ENCODE peak calls at places on chromosome 21, in five cellular contexts. W is A549, L is H1, G is K562, T is HepG2. V is an unnamed sample.

GRCh38 chr21:26837539-26837938 is 7.7 kb downstream of the ADAMTS1 start:
- DNase-seq in L (no peak), W (no peak), T (no peak), G (no peak), V (no peak)

GRCh38 chr21:32253215-32253641 is 25.6 kb downstream of the MIS18A start:
- DNase-seq in W (no peak), G (no peak), L (no peak), T (no peak), V (no peak)

GRCh38 chr21:18041012-18041411 is 203.6 kb upstream of the CHODL start:
- DNase-seq in T (peak; percentile 45), L (no peak), G (no peak), W (no peak), V (no peak)

GRCh38 chr21:45880097-45881068 is 101.2 kb upstream of the COL6A1 start:
- DNase-seq in L (peak; percentile 44), T (peak; percentile 71), W (peak; percentile 62), G (peak; percentile 66), V (no peak)

GRCh38 chr21:17371470-17371869 is 141.4 kb upstream of the CXADR start:
- DNase-seq in G (no peak), L (no peak), T (no peak), W (no peak), V (no peak)

GRCh38 chr21:34204481-34205439 is 131.4 kb downstream of the MRPS6 start:
- DNase-seq in L (no peak), W (no peak), T (no peak), G (no peak), V (no peak)

GRCh38 chr21:15592271-15592860 is 137.4 kb upstream of the USP25 start:
- DNase-seq in T (peak; percentile 44), G (no peak), L (no peak), W (peak; percentile 15), V (no peak)

GRCh38 chr21:30710499-30710898 is 8.1 kb downstream of the KRTAP21-3 start:
- DNase-seq in T (no peak), G (no peak), L (no peak), W (no peak), V (no peak)

GRCh38 chr21:17128132-17128531 is 384.7 kb upstream of the CXADR start:
- DNase-seq in L (no peak), T (no peak), W (no peak), G (no peak), V (no peak)

GRCh38 chr21:14452031-14452778 is 69.3 kb upstream of the HSPA13 start:
- DNase-seq in W (no peak), L (no peak), T (no peak), G (peak; percentile 41), V (no peak)

GRCh38 chr21:17609681-17610080 is 3.0 kb downstream of the BTG3 start:
- DNase-seq in L (no peak), W (no peak), G (no peak), T (no peak), V (no peak)

GRCh38 chr21:26554365-26554764 is 18.7 kb downstream of the CYYR1 start:
- DNase-seq in L (no peak), T (no peak), G (no peak), W (no peak), V (no peak)

GRCh38 chr21:25329227-25329626 is 278.1 kb downstream of the MRPL39 start:
- DNase-seq in T (no peak), G (no peak), W (no peak), L (no peak), V (no peak)

GRCh38 chr21:35810431-35810970 is 249.8 kb downstream of the SETD4 start:
- DNase-seq in L (no peak), G (no peak), T (no peak), W (no peak), V (no peak)

GRCh38 chr21:40567511-40567910 is 279.4 kb downstream of the DSCAM start:
- DNase-seq in L (no peak), T (no peak), G (no peak), W (no peak), V (no peak)

GRCh38 chr21:35400233-35400939 is 351.3 kb upstream of the RUNX1 start:
- DNase-seq in L (peak; percentile 13), W (peak; percentile 5), G (peak; percentile 18), T (peak; percentile 67), V (peak; percentile 19)

GRCh38 chr21:40166291-40166843 is 299.1 kb downstream of the PCP4 start:
- DNase-seq in W (no peak), T (no peak), L (no peak), G (no peak), V (no peak)

GRCh38 chr21:33801424-33802405 is 113.9 kb downstream of the ATP5PO start:
- DNase-seq in L (no peak), G (no peak), T (peak; percentile 1), W (peak; percentile 14), V (no peak)

GRCh38 chr21:45930792-45931191 is 50.8 kb upstream of the COL6A1 start:
- DNase-seq in W (no peak), G (no peak), L (no peak), T (no peak), V (no peak)

GRCh38 chr21:34129039-34129891 is 55.9 kb downstream of the MRPS6 start:
- DNase-seq in T (no peak), L (peak; percentile 5), W (no peak), G (no peak), V (no peak)

GRCh38 chr21:25506887-25507286 is 100.4 kb downstream of the MRPL39 start:
- DNase-seq in T (no peak), L (no peak), W (no peak), G (no peak), V (no peak)

GRCh38 chr21:30268608-30269197 is 14.0 kb downstream of the KRTAP24-1 start:
- DNase-seq in T (no peak), L (no peak), W (no peak), G (peak; percentile 45), V (no peak)

GRCh38 chr21:46428286-46428685 is 30.4 kb upstream of the DIP2A start:
- DNase-seq in T (no peak), L (no peak), W (no peak), G (no peak), V (no peak)

GRCh38 chr21:23016617-23017016 is 2018.4 kb downstream of the NCAM2 start:
- DNase-seq in G (no peak), W (no peak), T (no peak), L (peak; percentile 15), V (no peak)

GRCh38 chr21:29163381-29164115 is 33.1 kb downstream of the MAP3K7CL start:
- DNase-seq in L (no peak), G (no peak), T (no peak), W (no peak), V (no peak)

GRCh38 chr21:15279484-15279883 is 214.7 kb upstream of the NRIP1 start:
- DNase-seq in T (no peak), L (no peak), W (no peak), G (no peak), V (no peak)

GRCh38 chr21:34510148-34511142 is 1.6 kb downstream of the KCNE1 start:
- DNase-seq in L (peak; percentile 61), W (peak; percentile 13), T (peak; percentile 67), G (peak; percentile 42), V (no peak)

GRCh38 chr21:14500873-14501272 is 45.2 kb downstream of the SAMSN1 start:
- DNase-seq in W (no peak), T (no peak), L (no peak), G (no peak), V (no peak)

GRCh38 chr21:44390886-44391285 is 37.5 kb downstream of the TRPM2 start:
- DNase-seq in T (no peak), G (no peak), L (no peak), W (no peak), V (no peak)
- TF ChIP-seq HDAC2 in T (no peak), G (no peak), L (no peak), W (no peak), V (no peak)

GRCh38 chr21:39127506-39127905 is 55.7 kb downstream of the PSMG1 start:
- DNase-seq in W (no peak), L (no peak), T (no peak), G (no peak), V (no peak)

GRCh38 chr21:39124852-39125251 is 58.4 kb downstream of the PSMG1 start:
- DNase-seq in T (no peak), L (no peak), G (no peak), W (no peak), V (no peak)

GRCh38 chr21:39126486-39126806 is 56.8 kb downstream of the PSMG1 start:
- DNase-seq in L (no peak), W (no peak), T (no peak), G (no peak), V (no peak)

GRCh38 chr21:39123375-39123774 is 59.9 kb downstream of the PSMG1 start:
- DNase-seq in W (no peak), L (no peak), G (no peak), T (no peak), V (no peak)

DNA sequence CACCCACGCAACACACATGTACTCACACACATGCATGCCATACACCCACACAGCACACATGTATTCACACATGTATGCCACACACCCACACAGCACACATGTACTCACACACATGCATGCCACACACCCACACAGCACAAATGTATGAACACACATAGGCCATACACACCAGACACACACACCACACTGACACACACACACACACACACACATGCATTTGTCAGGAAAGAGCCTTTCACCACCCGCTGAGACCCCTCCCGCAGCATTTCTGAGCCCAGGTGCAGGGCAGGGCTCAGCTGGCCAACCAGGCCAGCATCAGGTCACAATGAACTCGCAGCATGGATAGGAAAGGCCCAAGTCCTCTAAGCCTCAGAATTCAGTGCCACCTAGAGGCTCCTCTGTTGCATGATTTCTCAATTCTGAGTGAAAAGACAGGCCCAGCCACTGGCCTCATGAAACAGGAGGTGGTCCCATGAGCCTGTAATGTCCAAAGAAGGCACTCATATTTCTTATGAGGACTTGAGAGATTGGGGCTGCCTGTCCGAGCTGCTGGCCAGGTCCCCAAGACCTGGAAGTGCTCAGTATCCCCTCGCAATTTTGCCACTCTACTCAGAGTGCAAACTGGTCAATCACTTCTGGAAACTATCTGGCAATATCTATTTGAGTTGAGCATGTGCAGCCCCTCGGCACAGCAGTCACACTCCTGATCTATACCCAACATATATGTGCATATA is 57.3 kb downstream of the PSMG1 start:
- DNase-seq in L (peak; percentile 44), W (no peak), T (peak; percentile 80), G (no peak), V (no peak)
- TF ChIP-seq HDAC2 in L (no peak), W (no peak), T (peak; percentile 23), G (no peak), V (no peak)

GRCh38 chr21:42988234-42988965 is 14.0 kb downstream of the PKNOX1 start:
- DNase-seq in G (no peak), T (no peak), W (no peak), L (no peak), V (no peak)
- TF ChIP-seq HDAC2 in G (no peak), T (no peak), W (no peak), L (no peak), V (no peak)

GRCh38 chr21:37498664-37499063 is 132.1 kb downstream of the DYRK1A start:
- DNase-seq in W (no peak), T (no peak), G (no peak), L (no peak), V (no peak)
- TF ChIP-seq HDAC2 in W (no peak), T (no peak), G (no peak), L (no peak), V (no peak)